ENCODE peak calls at places on chromosomes 6 and 20, in nine cellular contexts. One of them, this sample, is unnamed.
A peak's percentile ranks its signal among the peaks of the same experiment; 100 is the strongest.

GRCh38 chr6:170026272-170027110 is 264.4 kb downstream of the DLL1 start:
- DNase-seq in right lobe of liver: peak; percentile 64
- DNase-seq in breast epithelium: peak; percentile 74
- DNase-seq in GM12891: no peak
- DNase-seq in suprapubic skin: peak; percentile 69
- DNase-seq in endothelial cell of umbilical vein: no peak
- DNase-seq in tibial nerve: no peak
- DNase-seq in uterus: peak; percentile 12
- DNase-seq in adrenal gland: no peak
- DNase-seq in this sample: peak; percentile 93

GRCh38 chr6:90835584-90836212 is 248.8 kb upstream of the MAP3K7 start:
- DNase-seq in uterus: no peak
- DNase-seq in GM12891: no peak
- DNase-seq in endothelial cell of umbilical vein: no peak
- DNase-seq in suprapubic skin: no peak
- DNase-seq in right lobe of liver: no peak
- DNase-seq in tibial nerve: no peak
- DNase-seq in adrenal gland: no peak
- DNase-seq in breast epithelium: no peak
- DNase-seq in this sample: peak; percentile 77

GRCh38 chr6:46521464-46521971 is 30.3 kb upstream of the RCAN2 start:
- DNase-seq in adrenal gland: no peak
- DNase-seq in tibial nerve: no peak
- DNase-seq in uterus: no peak
- DNase-seq in suprapubic skin: no peak
- DNase-seq in endothelial cell of umbilical vein: no peak
- DNase-seq in right lobe of liver: no peak
- DNase-seq in GM12891: no peak
- DNase-seq in breast epithelium: no peak
- DNase-seq in this sample: no peak

GRCh38 chr6:129046526-129046925 is 163.6 kb downstream of the LAMA2 start:
- DNase-seq in tibial nerve: no peak
- DNase-seq in adrenal gland: no peak
- DNase-seq in suprapubic skin: no peak
- DNase-seq in uterus: no peak
- DNase-seq in breast epithelium: no peak
- DNase-seq in right lobe of liver: no peak
- DNase-seq in endothelial cell of umbilical vein: no peak
- DNase-seq in GM12891: no peak
- DNase-seq in this sample: no peak

GRCh38 chr6:126307859-126308258 is 32.1 kb upstream of the CENPW start:
- DNase-seq in right lobe of liver: no peak
- DNase-seq in suprapubic skin: no peak
- DNase-seq in breast epithelium: no peak
- DNase-seq in GM12891: no peak
- DNase-seq in uterus: peak; percentile 39
- DNase-seq in endothelial cell of umbilical vein: peak; percentile 32
- DNase-seq in adrenal gland: no peak
- DNase-seq in tibial nerve: no peak
- DNase-seq in this sample: no peak

GRCh38 chr20:19807901-19808300 is 49.8 kb downstream of the RIN2 start:
- DNase-seq in endothelial cell of umbilical vein: no peak
- DNase-seq in adrenal gland: no peak
- DNase-seq in suprapubic skin: no peak
- DNase-seq in tibial nerve: no peak
- DNase-seq in breast epithelium: no peak
- DNase-seq in right lobe of liver: no peak
- DNase-seq in GM12891: no peak
- DNase-seq in uterus: no peak
- DNase-seq in this sample: no peak

GRCh38 chr20:16485406-16485805 is 87.8 kb downstream of the KIF16B start:
- DNase-seq in suprapubic skin: no peak
- DNase-seq in endothelial cell of umbilical vein: no peak
- DNase-seq in right lobe of liver: no peak
- DNase-seq in tibial nerve: no peak
- DNase-seq in GM12891: no peak
- DNase-seq in uterus: no peak
- DNase-seq in breast epithelium: no peak
- DNase-seq in adrenal gland: no peak
- DNase-seq in this sample: no peak

GRCh38 chr6:169848946-169849345 is 97.5 kb downstream of the ERMARD start:
- DNase-seq in breast epithelium: peak; percentile 37
- DNase-seq in tibial nerve: no peak
- DNase-seq in right lobe of liver: no peak
- DNase-seq in uterus: no peak
- DNase-seq in suprapubic skin: no peak
- DNase-seq in GM12891: no peak
- DNase-seq in endothelial cell of umbilical vein: no peak
- DNase-seq in adrenal gland: no peak
- DNase-seq in this sample: peak; percentile 11

GRCh38 chr20:17226410-17227198 is at the start of gene PCSK2:
- DNase-seq in right lobe of liver: no peak
- DNase-seq in endothelial cell of umbilical vein: no peak
- DNase-seq in adrenal gland: peak; percentile 26
- DNase-seq in breast epithelium: no peak
- DNase-seq in tibial nerve: peak; percentile 23
- DNase-seq in GM12891: no peak
- DNase-seq in uterus: no peak
- DNase-seq in suprapubic skin: no peak
- DNase-seq in this sample: peak; percentile 34

GRCh38 chr6:93219447-93219846 is 199.9 kb downstream of the EPHA7 start:
- DNase-seq in suprapubic skin: no peak
- DNase-seq in right lobe of liver: no peak
- DNase-seq in adrenal gland: no peak
- DNase-seq in breast epithelium: no peak
- DNase-seq in uterus: no peak
- DNase-seq in GM12891: no peak
- DNase-seq in tibial nerve: no peak
- DNase-seq in endothelial cell of umbilical vein: no peak
- DNase-seq in this sample: no peak

GRCh38 chr20:59742351-59743095 is 138.2 kb downstream of the PHACTR3 start:
- DNase-seq in right lobe of liver: no peak
- DNase-seq in endothelial cell of umbilical vein: no peak
- DNase-seq in tibial nerve: no peak
- DNase-seq in uterus: no peak
- DNase-seq in breast epithelium: no peak
- DNase-seq in adrenal gland: no peak
- DNase-seq in GM12891: no peak
- DNase-seq in suprapubic skin: no peak
- DNase-seq in this sample: no peak

GRCh38 chr6:42171813-42172595 is 1.2 kb upstream of the GUCA1A start:
- DNase-seq in endothelial cell of umbilical vein: no peak
- DNase-seq in right lobe of liver: no peak
- DNase-seq in adrenal gland: no peak
- DNase-seq in GM12891: no peak
- DNase-seq in uterus: no peak
- DNase-seq in breast epithelium: no peak
- DNase-seq in suprapubic skin: no peak
- DNase-seq in tibial nerve: no peak
- DNase-seq in this sample: no peak

GRCh38 chr20:47677314-47678129 is 107.8 kb downstream of the SULF2 start:
- DNase-seq in right lobe of liver: peak; percentile 67
- DNase-seq in GM12891: peak; percentile 82
- DNase-seq in breast epithelium: no peak
- DNase-seq in suprapubic skin: no peak
- DNase-seq in endothelial cell of umbilical vein: peak; percentile 43
- DNase-seq in uterus: peak; percentile 47
- DNase-seq in adrenal gland: peak; percentile 53
- DNase-seq in tibial nerve: no peak
- DNase-seq in this sample: peak; percentile 64

GRCh38 chr6:75286955-75287354 is 2.4 kb upstream of the TMEM30A start:
- DNase-seq in right lobe of liver: no peak
- DNase-seq in endothelial cell of umbilical vein: no peak
- DNase-seq in breast epithelium: no peak
- DNase-seq in tibial nerve: no peak
- DNase-seq in adrenal gland: no peak
- DNase-seq in suprapubic skin: no peak
- DNase-seq in GM12891: no peak
- DNase-seq in uterus: no peak
- DNase-seq in this sample: no peak

GRCh38 chr6:75282706-75283105 is 1.9 kb downstream of the TMEM30A start:
- DNase-seq in uterus: no peak
- DNase-seq in tibial nerve: no peak
- DNase-seq in suprapubic skin: no peak
- DNase-seq in GM12891: no peak
- DNase-seq in adrenal gland: no peak
- DNase-seq in right lobe of liver: no peak
- DNase-seq in breast epithelium: no peak
- DNase-seq in endothelial cell of umbilical vein: peak; percentile 34
- DNase-seq in this sample: no peak

GRCh38 chr6:75283907-75284284 is 696 bp downstream of the TMEM30A start:
- DNase-seq in suprapubic skin: no peak
- DNase-seq in tibial nerve: no peak
- DNase-seq in adrenal gland: no peak
- DNase-seq in right lobe of liver: no peak
- DNase-seq in uterus: no peak
- DNase-seq in GM12891: no peak
- DNase-seq in breast epithelium: no peak
- DNase-seq in endothelial cell of umbilical vein: no peak
- DNase-seq in this sample: no peak

GRCh38 chr6:75285156-75285639 is 606 bp upstream of the TMEM30A start:
- DNase-seq in adrenal gland: no peak
- DNase-seq in uterus: no peak
- DNase-seq in breast epithelium: no peak
- DNase-seq in endothelial cell of umbilical vein: no peak
- DNase-seq in tibial nerve: no peak
- DNase-seq in right lobe of liver: no peak
- DNase-seq in suprapubic skin: no peak
- DNase-seq in GM12891: no peak
- DNase-seq in this sample: no peak

DNA sequence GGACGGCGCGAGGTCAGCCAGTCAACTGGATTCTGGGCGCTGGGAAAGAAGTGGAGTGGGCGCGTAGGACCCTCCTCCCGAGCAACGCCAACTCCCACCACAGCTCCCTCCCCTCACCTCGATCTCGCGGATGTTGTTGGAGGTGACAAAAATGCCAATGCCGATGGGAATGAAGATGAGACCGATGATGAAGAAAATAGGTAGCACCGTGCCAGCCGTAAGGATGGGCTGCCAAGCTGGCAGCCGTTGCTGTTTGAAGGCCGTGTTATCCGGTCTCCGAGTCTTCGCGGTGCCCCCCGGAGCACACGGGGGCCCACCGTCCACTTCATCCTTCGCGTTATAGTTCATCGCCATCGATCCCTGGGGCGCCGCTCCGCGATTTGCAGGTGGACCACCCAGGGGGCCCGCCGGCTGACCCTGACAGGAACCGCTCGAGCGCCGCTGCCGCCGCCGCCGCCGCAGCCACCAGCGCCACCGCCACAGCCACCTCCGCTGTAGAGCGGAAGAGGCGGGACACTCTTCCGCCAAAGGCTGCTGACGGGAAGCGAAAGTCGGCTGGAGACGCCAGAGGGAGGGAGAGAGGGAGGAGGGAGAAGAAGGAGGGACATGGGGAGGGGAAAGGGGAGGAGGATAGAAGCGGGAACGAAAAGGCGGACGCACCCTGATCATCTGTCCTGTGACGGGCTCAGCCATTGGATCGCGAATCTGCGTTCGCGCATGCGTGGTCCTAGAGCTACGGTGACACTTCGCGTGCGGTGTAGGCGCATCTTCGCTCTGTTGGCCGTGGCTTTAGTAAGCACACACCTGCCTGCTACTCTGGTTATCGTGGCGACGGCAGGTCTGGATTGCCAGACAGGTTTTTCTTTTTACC is at the start of gene TMEM30A:
- DNase-seq in right lobe of liver: peak; percentile 99
- DNase-seq in endothelial cell of umbilical vein: peak; percentile 99
- DNase-seq in tibial nerve: peak; percentile 90
- DNase-seq in adrenal gland: peak; percentile 99
- DNase-seq in GM12891: peak; percentile 73
- DNase-seq in suprapubic skin: peak; percentile 98
- DNase-seq in breast epithelium: peak; percentile 96
- DNase-seq in uterus: peak; percentile 95
- DNase-seq in this sample: peak; percentile 96
- TF ChIP-seq POLR2A in right lobe of liver: peak; percentile 93
- TF ChIP-seq POLR2A in endothelial cell of umbilical vein: peak; percentile 95
- TF ChIP-seq POLR2A in tibial nerve: peak; percentile 91
- TF ChIP-seq POLR2A in adrenal gland: peak; percentile 91
- TF ChIP-seq POLR2A in GM12891: peak; percentile 98
- TF ChIP-seq POLR2A in suprapubic skin: no peak
- TF ChIP-seq POLR2A in breast epithelium: peak; percentile 72
- TF ChIP-seq POLR2A in uterus: peak; percentile 89
- TF ChIP-seq POLR2A in this sample: no peak

GRCh38 chr6:145349950-145350510 is 385.3 kb downstream of the EPM2A start:
- DNase-seq in suprapubic skin: no peak
- DNase-seq in uterus: no peak
- DNase-seq in right lobe of liver: no peak
- DNase-seq in tibial nerve: no peak
- DNase-seq in GM12891: no peak
- DNase-seq in breast epithelium: no peak
- DNase-seq in adrenal gland: no peak
- DNase-seq in endothelial cell of umbilical vein: no peak
- DNase-seq in this sample: no peak
- TF ChIP-seq POLR2A in suprapubic skin: no peak
- TF ChIP-seq POLR2A in uterus: no peak
- TF ChIP-seq POLR2A in right lobe of liver: no peak
- TF ChIP-seq POLR2A in tibial nerve: no peak
- TF ChIP-seq POLR2A in GM12891: no peak
- TF ChIP-seq POLR2A in breast epithelium: no peak
- TF ChIP-seq POLR2A in adrenal gland: no peak
- TF ChIP-seq POLR2A in endothelial cell of umbilical vein: no peak
- TF ChIP-seq POLR2A in this sample: no peak

DNA sequence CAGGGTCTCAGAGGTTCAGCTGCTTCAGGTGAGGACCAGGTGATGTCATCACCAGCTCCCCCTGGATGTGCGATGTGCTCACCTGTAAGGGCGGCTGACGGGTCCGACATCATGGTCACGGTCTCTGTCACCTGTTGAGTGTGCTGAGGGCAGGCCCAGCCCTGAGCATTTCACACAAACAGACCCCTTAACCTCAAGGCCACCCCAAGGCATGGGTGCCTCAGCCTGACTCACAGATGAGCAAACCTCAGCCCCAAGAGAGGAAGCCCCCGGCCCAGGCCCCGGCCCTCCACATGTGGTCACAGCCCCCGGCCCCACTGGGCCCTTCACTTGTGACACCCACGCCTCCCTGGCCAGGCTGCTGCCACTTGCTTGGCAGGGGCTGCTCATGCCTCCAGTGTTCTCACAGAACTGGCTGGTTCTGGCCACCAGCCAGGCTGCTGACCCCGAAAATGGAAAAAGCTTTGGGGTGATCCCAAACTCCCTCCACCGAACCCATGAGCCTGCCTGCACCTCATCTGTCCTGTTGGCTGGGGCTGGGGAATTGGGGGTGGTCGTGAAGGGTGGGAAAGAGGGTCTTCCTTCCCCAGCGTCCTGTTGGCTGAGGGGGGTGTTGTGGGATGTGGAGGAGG is 33.3 kb downstream of the PRR18 start:
- DNase-seq in right lobe of liver: no peak
- DNase-seq in GM12891: no peak
- DNase-seq in breast epithelium: no peak
- DNase-seq in uterus: no peak
- DNase-seq in suprapubic skin: no peak
- DNase-seq in adrenal gland: no peak
- DNase-seq in endothelial cell of umbilical vein: no peak
- DNase-seq in tibial nerve: no peak
- DNase-seq in this sample: no peak
- TF ChIP-seq POLR2A in right lobe of liver: no peak
- TF ChIP-seq POLR2A in GM12891: no peak
- TF ChIP-seq POLR2A in breast epithelium: no peak
- TF ChIP-seq POLR2A in uterus: no peak
- TF ChIP-seq POLR2A in suprapubic skin: no peak
- TF ChIP-seq POLR2A in adrenal gland: no peak
- TF ChIP-seq POLR2A in endothelial cell of umbilical vein: no peak
- TF ChIP-seq POLR2A in tibial nerve: no peak
- TF ChIP-seq POLR2A in this sample: no peak

GRCh38 chr20:58173930-58174707 is 54.3 kb downstream of the ANKRD60 start:
- DNase-seq in adrenal gland: no peak
- DNase-seq in suprapubic skin: no peak
- DNase-seq in right lobe of liver: no peak
- DNase-seq in breast epithelium: no peak
- DNase-seq in endothelial cell of umbilical vein: no peak
- DNase-seq in GM12891: no peak
- DNase-seq in uterus: peak; percentile 39
- DNase-seq in tibial nerve: no peak
- DNase-seq in this sample: no peak
- TF ChIP-seq POLR2A in adrenal gland: no peak
- TF ChIP-seq POLR2A in suprapubic skin: no peak
- TF ChIP-seq POLR2A in right lobe of liver: no peak
- TF ChIP-seq POLR2A in breast epithelium: no peak
- TF ChIP-seq POLR2A in endothelial cell of umbilical vein: no peak
- TF ChIP-seq POLR2A in GM12891: no peak
- TF ChIP-seq POLR2A in uterus: peak; percentile 29
- TF ChIP-seq POLR2A in tibial nerve: no peak
- TF ChIP-seq POLR2A in this sample: no peak

This sample was measured in stomach.